ENCODE peak calls at places on chromosomes 2 and 18, in ten cellular contexts. J, L, K, V, R, U, D, B, M and Q are unnamed samples.

GRCh38 chr2:19757586-19757985 is 144.2 kb downstream of the TTC32 start:
- DNase-seq in L (no peak), D (no peak), J (no peak), R (no peak), U (no peak), K (no peak), V (no peak), M (no peak), B (no peak), Q (no peak)

GRCh38 chr2:37389984-37390765 is 45.7 kb downstream of the QPCT start:
- DNase-seq in K (peak; percentile 72), V (peak; percentile 82), R (no peak), U (peak; percentile 81), L (peak; percentile 26), J (peak; percentile 30), D (peak; percentile 64), M (no peak), B (no peak), Q (peak; percentile 89)

GRCh38 chr2:209391776-209392401 is 32.0 kb upstream of the MAP2 start:
- DNase-seq in K (no peak), R (no peak), U (no peak), L (no peak), D (no peak), M (no peak), B (no peak), V (no peak), J (no peak), Q (no peak)

GRCh38 chr2:219399716-219400478 is 12.2 kb upstream of the DNPEP start:
- DNase-seq in B (no peak), V (no peak), D (no peak), L (no peak), U (no peak), J (no peak), R (no peak), M (no peak), K (no peak), Q (no peak)

GRCh38 chr18:7950380-7951143 is 383.4 kb downstream of the PTPRM start:
- DNase-seq in L (no peak), K (peak; percentile 66), M (peak; percentile 36), R (no peak), V (peak; percentile 42), B (no peak), U (no peak), D (no peak), J (no peak), Q (no peak)

GRCh38 chr2:70336552-70336951 is 34.7 kb upstream of the FAM136A start:
- DNase-seq in L (no peak), B (no peak), M (no peak), R (no peak), V (no peak), K (no peak), U (no peak), J (no peak), D (no peak), Q (no peak)

GRCh38 chr2:133574620-133575019 is 6.4 kb upstream of the NCKAP5 start:
- DNase-seq in L (no peak), M (no peak), K (no peak), U (no peak), R (no peak), V (no peak), J (no peak), B (no peak), D (no peak), Q (no peak)

GRCh38 chr2:139225961-139226360 is 445.8 kb upstream of the NXPH2 start:
- DNase-seq in J (no peak), V (no peak), U (peak; percentile 51), B (no peak), K (no peak), L (no peak), R (no peak), M (no peak), D (no peak), Q (no peak)

GRCh38 chr18:43571078-43571689 is 293.9 kb upstream of the SYT4 start:
- DNase-seq in M (peak; percentile 28), R (no peak), B (peak; percentile 18), J (no peak), U (peak; percentile 84), L (peak; percentile 12), K (no peak), V (peak; percentile 46), D (no peak), Q (peak; percentile 83)

GRCh38 chr2:75133621-75134020 is 65.7 kb downstream of the TACR1 start:
- DNase-seq in L (no peak), K (no peak), V (no peak), J (no peak), M (no peak), R (no peak), B (no peak), D (no peak), U (no peak), Q (no peak)

GRCh38 chr2:8535398-8535755 is 146.5 kb upstream of the ID2 start:
- DNase-seq in B (no peak), M (no peak), K (no peak), V (no peak), R (no peak), L (no peak), J (no peak), D (no peak), U (no peak), Q (no peak)

DNA sequence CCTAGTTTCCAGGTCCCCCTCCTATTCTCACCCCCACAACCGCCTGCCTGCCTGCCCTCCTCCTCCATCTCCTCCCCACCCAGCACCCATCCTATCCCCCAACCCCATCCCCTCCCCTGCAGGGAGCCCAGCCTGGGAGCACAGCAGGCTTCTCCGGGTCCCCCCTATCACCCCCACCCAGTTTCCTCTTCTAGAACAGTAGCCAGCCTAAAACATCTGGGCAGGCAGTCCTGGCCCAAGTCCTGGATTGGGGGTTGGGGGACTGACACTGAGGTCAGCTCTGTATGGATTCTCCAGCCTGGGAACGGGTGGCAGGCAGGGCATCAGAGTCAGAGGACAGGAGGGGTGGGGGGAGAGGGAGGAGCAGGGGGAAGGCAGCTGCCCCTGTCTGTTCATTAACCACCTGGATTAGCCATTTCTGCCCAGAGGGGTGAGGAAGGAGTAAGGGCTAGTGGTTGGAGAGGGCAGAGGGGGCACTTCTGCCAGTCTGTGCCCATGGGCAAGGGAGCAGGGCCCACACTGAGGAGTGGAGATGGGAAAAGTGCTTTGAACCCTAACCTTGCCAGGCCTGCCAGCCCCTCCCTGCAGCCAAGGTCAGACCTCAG is 60.0 kb downstream of the TNS1 start:
- DNase-seq in U (no peak), L (peak; percentile 43), J (no peak), M (no peak), D (no peak), V (no peak), K (no peak), B (no peak), R (peak; percentile 67), Q (no peak)
- H3K4me1 ChIP-seq in U (peaks cover 18% of the 10 kb centered on the region), L (peaks cover 27% of the 10 kb centered on the region), J (no peaks in the 10 kb centered on the region), M (no peaks in the 10 kb centered on the region), D (no peaks in the 10 kb centered on the region), V (peaks cover 20% of the 10 kb centered on the region), K (no peaks in the 10 kb centered on the region), B (peaks cover 4% of the 10 kb centered on the region), R (peaks cover 61% of the 10 kb centered on the region), Q (no peaks in the 10 kb centered on the region)

GRCh38 chr2:47056374-47056773 is 98.7 kb downstream of the STPG4 start:
- DNase-seq in D (no peak), V (peak; percentile 74), L (no peak), R (peak; percentile 58), M (no peak), K (no peak), B (no peak), U (peak; percentile 57), J (no peak), Q (no peak)

GRCh38 chr2:47060652-47061170 is 94.4 kb downstream of the STPG4 start:
- DNase-seq in K (peak; percentile 45), D (no peak), L (no peak), B (no peak), V (no peak), R (no peak), J (no peak), U (no peak), M (no peak), Q (no peak)

GRCh38 chr2:47057732-47058012 is 97.4 kb downstream of the STPG4 start:
- DNase-seq in K (no peak), U (no peak), J (no peak), L (no peak), M (no peak), R (no peak), D (no peak), V (no peak), B (no peak), Q (no peak)

GRCh38 chr2:47056875-47057731 is 98.0 kb downstream of the STPG4 start:
- DNase-seq in U (peak; percentile 31), D (no peak), R (peak; percentile 77), V (no peak), J (no peak), B (no peak), L (peak; percentile 67), K (peak; percentile 75), M (peak; percentile 67), Q (no peak)

GRCh38 chr2:47058061-47058931 is 96.8 kb downstream of the STPG4 start:
- DNase-seq in D (no peak), B (no peak), M (no peak), U (no peak), V (no peak), R (peak; percentile 73), J (no peak), L (no peak), K (no peak), Q (no peak)
- H3K4me1 ChIP-seq in D (peaks cover 25% of the 10 kb centered on the region), B (no peaks in the 10 kb centered on the region), M (no peaks in the 10 kb centered on the region), U (peaks cover 30% of the 10 kb centered on the region), V (peaks cover 41% of the 10 kb centered on the region), R (peaks cover 41% of the 10 kb centered on the region), J (no peaks in the 10 kb centered on the region), L (peaks cover 41% of the 10 kb centered on the region), K (no peaks in the 10 kb centered on the region), Q (no peaks in the 10 kb centered on the region)

DNA sequence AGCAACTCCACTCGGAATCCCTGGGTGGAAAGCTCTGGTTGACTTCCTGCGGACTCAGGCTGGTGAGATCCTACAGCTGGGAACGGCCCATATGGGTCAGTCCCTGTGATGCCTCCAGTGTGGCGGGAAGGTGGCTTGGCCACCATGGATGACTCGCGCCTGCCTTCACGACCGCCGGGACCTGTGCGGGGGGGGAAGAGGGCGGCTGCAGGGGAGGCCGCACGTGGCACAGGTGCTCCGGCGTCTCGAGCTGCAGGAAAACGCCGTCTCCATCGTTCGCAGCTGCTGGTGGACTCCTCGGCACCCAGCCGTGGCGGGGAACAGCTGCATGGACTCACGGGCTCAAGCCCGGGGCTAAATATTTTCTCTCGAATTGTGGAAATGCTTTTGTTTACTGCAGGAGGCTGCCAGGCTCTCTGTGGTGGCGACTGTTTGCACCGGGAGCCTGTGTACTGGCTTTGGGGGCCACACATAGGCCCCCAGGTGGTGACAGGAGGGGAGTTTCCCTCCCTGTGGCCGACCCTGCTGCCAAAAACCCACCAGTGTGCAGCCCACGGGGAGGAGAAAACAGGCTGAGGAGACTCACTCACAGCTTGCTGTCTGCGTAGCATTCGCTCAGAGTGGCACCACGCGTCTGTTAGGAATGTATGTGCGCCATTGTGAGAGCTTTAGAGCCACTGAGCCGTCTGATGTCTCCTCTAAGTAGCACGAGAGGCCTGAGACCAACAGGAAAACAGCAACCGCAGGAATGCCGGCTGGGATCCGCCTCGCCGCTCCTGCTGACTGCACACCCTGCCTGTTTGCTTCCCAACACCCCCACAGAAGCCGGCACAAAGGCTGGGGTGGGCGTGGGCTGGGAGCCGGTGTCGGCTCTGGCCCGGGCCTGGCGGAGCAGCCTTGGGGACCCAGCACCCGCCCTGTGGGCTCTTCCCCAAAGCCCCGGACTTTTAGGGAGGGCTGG is 89.2 kb downstream of the NFATC1 start:
- DNase-seq in V (peak; percentile 95), B (no peak), U (peak; percentile 84), J (no peak), R (peak; percentile 75), K (peak; percentile 46), D (no peak), M (no peak), L (no peak), Q (no peak)
- H3K4me1 ChIP-seq in V (peaks cover 30% of the 10 kb centered on the region), B (peaks cover 6% of the 10 kb centered on the region), U (peaks cover 13% of the 10 kb centered on the region), J (no peaks in the 10 kb centered on the region), R (no peaks in the 10 kb centered on the region), K (no peaks in the 10 kb centered on the region), D (no peaks in the 10 kb centered on the region), M (no peaks in the 10 kb centered on the region), L (peaks cover 3% of the 10 kb centered on the region), Q (no peaks in the 10 kb centered on the region)

GRCh38 chr2:43087413-43087812 is 139.0 kb downstream of the ZFP36L2 start:
- DNase-seq in D (no peak), B (no peak), J (no peak), M (no peak), L (no peak), K (no peak), R (no peak), U (no peak), V (no peak), Q (no peak)
- H3K4me1 ChIP-seq in D (peaks cover 22% of the 10 kb centered on the region), B (peaks cover 8% of the 10 kb centered on the region), J (no peaks in the 10 kb centered on the region), M (no peaks in the 10 kb centered on the region), L (peaks cover 40% of the 10 kb centered on the region), K (no peaks in the 10 kb centered on the region), R (peaks cover 51% of the 10 kb centered on the region), U (peaks cover 35% of the 10 kb centered on the region), V (peaks cover 73% of the 10 kb centered on the region), Q (peaks cover 4% of the 10 kb centered on the region)